ENCODE peak calls at places on chromosomes 2 and 18, in six cellular contexts. B, X, W, Z, L and J are unnamed samples.

GRCh38 chr2:143901185-143901842 is 618.6 kb downstream of the ZEB2 start:
- DNase-seq in X (no peak), Z (no peak), B (no peak), W (no peak), L (no peak), J (peak)

GRCh38 chr2:12819721-12820120 is 103.0 kb downstream of the TRIB2 start:
- DNase-seq in Z (no peak), B (no peak), L (no peak), W (no peak), X (no peak), J (peak)

GRCh38 chr2:73258186-73258912 is 24.2 kb downstream of the CCT7 start:
- DNase-seq in X (no peak), Z (no peak), L (no peak), B (no peak), W (no peak), J (no peak)

GRCh38 chr2:111139637-111140317 is 19.1 kb downstream of the BCL2L11 start:
- DNase-seq in Z (no peak), W (no peak), X (no peak), L (no peak), B (peak), J (peak)

GRCh38 chr2:197255550-197255949 is 55.0 kb downstream of the ANKRD44 start:
- DNase-seq in B (peak), W (peak), X (peak), L (peak), Z (peak), J (peak)

GRCh38 chr2:16103614-16104344 is 163.4 kb downstream of the MYCN start:
- DNase-seq in L (no peak), Z (no peak), W (no peak), X (no peak), B (no peak), J (no peak)

GRCh38 chr18:21341141-21341540 is 99.1 kb downstream of the GREB1L start:
- DNase-seq in Z (no peak), L (no peak), W (no peak), X (no peak), B (no peak), J (no peak)

GRCh38 chr18:22556271-22556990 is 138.7 kb upstream of the CTAGE1 start:
- DNase-seq in Z (no peak), X (no peak), B (no peak), W (no peak), L (no peak), J (peak)

GRCh38 chr2:95352291-95353054 is 50.0 kb upstream of the FAHD2A start:
- DNase-seq in Z (no peak), L (no peak), X (no peak), W (no peak), B (no peak), J (no peak)

GRCh38 chr2:215884741-215885140 is 128.6 kb downstream of the MREG start:
- DNase-seq in X (no peak), B (no peak), W (no peak), Z (no peak), L (no peak), J (peak)

GRCh38 chr2:20485612-20485926 is 38.7 kb downstream of the RHOB start:
- DNase-seq in B (no peak), Z (no peak), X (no peak), L (no peak), W (no peak), J (no peak)

GRCh38 chr2:109457811-109458210 is 156.0 kb downstream of the SEPTIN10 start:
- DNase-seq in Z (no peak), L (no peak), B (no peak), X (no peak), W (no peak), J (no peak)

GRCh38 chr2:99572380-99572779 is 82.6 kb upstream of the REV1 start:
- DNase-seq in L (no peak), X (no peak), Z (no peak), B (no peak), W (no peak), J (no peak)

GRCh38 chr2:64944484-64944883 is 44.7 kb upstream of the SLC1A4 start:
- DNase-seq in X (no peak), B (no peak), W (no peak), Z (no peak), L (no peak), J (no peak)

GRCh38 chr18:45837283-45838070 is 12.0 kb downstream of the SIGLEC15 start:
- DNase-seq in B (no peak), W (peak), L (peak), X (no peak), Z (no peak), J (no peak)

GRCh38 chr18:28036481-28036880 is 140.4 kb downstream of the CDH2 start:
- DNase-seq in L (no peak), Z (no peak), B (no peak), X (no peak), W (no peak), J (no peak)

GRCh38 chr18:72808688-72809087 is 59.1 kb downstream of the NETO1 start:
- DNase-seq in L (no peak), X (no peak), B (no peak), Z (no peak), W (no peak), J (no peak)

GRCh38 chr18:22703883-22704626 is 229.1 kb upstream of the RBBP8 start:
- DNase-seq in L (no peak), X (peak), Z (no peak), W (no peak), B (no peak), J (peak)

GRCh38 chr2:240622631-240623235 is 2.5 kb upstream of the GPR35 start:
- DNase-seq in Z (peak), L (peak), W (peak), X (no peak), B (no peak), J (no peak)

GRCh38 chr18:8952796-8953760 is 149.4 kb upstream of the NDUFV2 start:
- DNase-seq in X (no peak), Z (no peak), B (no peak), L (no peak), W (no peak), J (peak)

GRCh38 chr2:66596229-66596628 is 161.3 kb downstream of the MEIS1 start:
- DNase-seq in B (no peak), W (no peak), L (no peak), X (no peak), Z (no peak), J (peak)

GRCh38 chr2:88692187-88692586 is 714 bp downstream of the RPIA start:
- DNase-seq in X (peak), B (no peak), W (peak), Z (no peak), L (peak), J (peak)

GRCh38 chr2:168300460-168300859 is 53.1 kb upstream of the STK39 start:
- DNase-seq in X (no peak), Z (no peak), W (no peak), B (no peak), L (no peak), J (no peak)

GRCh38 chr2:207394812-207395534 is 134.8 kb upstream of the CREB1 start:
- DNase-seq in W (no peak), L (no peak), Z (no peak), B (no peak), X (no peak), J (peak)

GRCh38 chr2:181891258-181891965 is at the start of gene ITPRID2:
- DNase-seq in W (peak), L (peak), X (peak), B (peak), Z (peak), J (peak)

GRCh38 chr2:46493971-46494250 is 14.5 kb downstream of the TMEM247 start:
- DNase-seq in Z (no peak), X (no peak), W (no peak), L (no peak), B (no peak), J (no peak)

GRCh38 chr18:23810396-23810795 is 121.1 kb downstream of the LAMA3 start:
- DNase-seq in X (peak), L (peak), Z (no peak), B (no peak), W (peak), J (no peak)

GRCh38 chr2:214856116-214856515 is 46.6 kb upstream of the BARD1 start:
- DNase-seq in B (no peak), Z (no peak), X (no peak), L (no peak), W (no peak), J (peak)

GRCh38 chr2:192000196-192000990 is 153.5 kb upstream of the CAVIN2 start:
- DNase-seq in Z (no peak), X (no peak), W (no peak), B (no peak), L (no peak), J (no peak)

GRCh38 chr2:17301437-17301836 is 216.8 kb downstream of the RAD51AP2 start:
- DNase-seq in W (no peak), X (no peak), L (no peak), Z (no peak), B (no peak), J (no peak)

GRCh38 chr2:39234754-39235153 is 9.0 kb downstream of the CDKL4 start:
- DNase-seq in Z (no peak), B (no peak), W (no peak), L (no peak), X (no peak), J (peak)

GRCh38 chr2:34663314-34663713 is 1064.2 kb upstream of the FAM98A start:
- DNase-seq in B (no peak), X (no peak), L (no peak), Z (no peak), W (no peak), J (no peak)

GRCh38 chr2:48530033-48530804 is at the start of gene STON1:
- DNase-seq in X (peak), B (no peak), W (peak), Z (peak), L (peak), J (peak)

GRCh38 chr2:45450633-45451032 is 160.4 kb downstream of the SRBD1 start:
- DNase-seq in B (no peak), W (no peak), X (no peak), Z (no peak), L (no peak), J (no peak)

GRCh38 chr2:238024986-238025385 is 35.8 kb upstream of the SCLY start:
- DNase-seq in B (no peak), L (no peak), Z (no peak), X (no peak), W (no peak), J (peak)